ENCODE peak calls at places on chromosomes 16 and 17, in ten cellular contexts. One of them, this sample, is unnamed.

GRCh38 chr17:13759936-13760335 is 158.2 kb upstream of the HS3ST3A1 start:
- DNase-seq in activated CD8-positive, alpha-beta memory T cell treated with anti-CD3 and anti-CD28 coated beads for 1 hour: no peak
- DNase-seq in GM13976: no peak
- DNase-seq in upper lobe of right lung: no peak
- DNase-seq in stimulated activated CD4-positive, alpha-beta T cell treated with anti-CD3 and anti-CD28 coated beads, Interleukin-12 subunit alpha, Interleukin-12 subunit beta, amount 100 ng/mL, for 4 hours: no peak
- DNase-seq in CD8-positive, alpha-beta memory T cell: no peak
- DNase-seq in glutamatergic neuron: no peak
- DNase-seq in NCI-H2029 treated with DMSO at 0.1 percent for 48 hours: no peak
- DNase-seq in sigmoid colon: no peak
- DNase-seq in HFF-Myc: no peak
- DNase-seq in this sample: no peak

GRCh38 chr16:86874141-86874540 is 295.8 kb downstream of the FOXL1 start:
- DNase-seq in activated CD8-positive, alpha-beta memory T cell treated with anti-CD3 and anti-CD28 coated beads for 1 hour: no peak
- DNase-seq in GM13976: peak
- DNase-seq in upper lobe of right lung: no peak
- DNase-seq in stimulated activated CD4-positive, alpha-beta T cell treated with anti-CD3 and anti-CD28 coated beads, Interleukin-12 subunit alpha, Interleukin-12 subunit beta, amount 100 ng/mL, for 4 hours: peak
- DNase-seq in CD8-positive, alpha-beta memory T cell: no peak
- DNase-seq in glutamatergic neuron: no peak
- DNase-seq in NCI-H2029 treated with DMSO at 0.1 percent for 48 hours: no peak
- DNase-seq in sigmoid colon: no peak
- DNase-seq in HFF-Myc: no peak
- DNase-seq in this sample: no peak

GRCh38 chr16:22915003-22915402 is 101.0 kb downstream of the HS3ST2 start:
- DNase-seq in activated CD8-positive, alpha-beta memory T cell treated with anti-CD3 and anti-CD28 coated beads for 1 hour: no peak
- DNase-seq in GM13976: no peak
- DNase-seq in upper lobe of right lung: no peak
- DNase-seq in stimulated activated CD4-positive, alpha-beta T cell treated with anti-CD3 and anti-CD28 coated beads, Interleukin-12 subunit alpha, Interleukin-12 subunit beta, amount 100 ng/mL, for 4 hours: no peak
- DNase-seq in CD8-positive, alpha-beta memory T cell: no peak
- DNase-seq in glutamatergic neuron: no peak
- DNase-seq in NCI-H2029 treated with DMSO at 0.1 percent for 48 hours: no peak
- DNase-seq in sigmoid colon: no peak
- DNase-seq in HFF-Myc: no peak
- DNase-seq in this sample: no peak

GRCh38 chr16:20280259-20280658 is 47.1 kb downstream of the GP2 start:
- DNase-seq in activated CD8-positive, alpha-beta memory T cell treated with anti-CD3 and anti-CD28 coated beads for 1 hour: no peak
- DNase-seq in GM13976: no peak
- DNase-seq in upper lobe of right lung: no peak
- DNase-seq in stimulated activated CD4-positive, alpha-beta T cell treated with anti-CD3 and anti-CD28 coated beads, Interleukin-12 subunit alpha, Interleukin-12 subunit beta, amount 100 ng/mL, for 4 hours: no peak
- DNase-seq in CD8-positive, alpha-beta memory T cell: no peak
- DNase-seq in glutamatergic neuron: no peak
- DNase-seq in NCI-H2029 treated with DMSO at 0.1 percent for 48 hours: no peak
- DNase-seq in sigmoid colon: no peak
- DNase-seq in HFF-Myc: no peak
- DNase-seq in this sample: no peak

GRCh38 chr17:38453951-38454421 is 25.7 kb downstream of the ARHGAP23 start:
- DNase-seq in activated CD8-positive, alpha-beta memory T cell treated with anti-CD3 and anti-CD28 coated beads for 1 hour: no peak
- DNase-seq in GM13976: no peak
- DNase-seq in upper lobe of right lung: no peak
- DNase-seq in stimulated activated CD4-positive, alpha-beta T cell treated with anti-CD3 and anti-CD28 coated beads, Interleukin-12 subunit alpha, Interleukin-12 subunit beta, amount 100 ng/mL, for 4 hours: no peak
- DNase-seq in CD8-positive, alpha-beta memory T cell: no peak
- DNase-seq in glutamatergic neuron: no peak
- DNase-seq in NCI-H2029 treated with DMSO at 0.1 percent for 48 hours: no peak
- DNase-seq in sigmoid colon: no peak
- DNase-seq in HFF-Myc: no peak
- DNase-seq in this sample: no peak

GRCh38 chr16:21994856-21995465 is 6.0 kb downstream of the PDZD9 start:
- DNase-seq in activated CD8-positive, alpha-beta memory T cell treated with anti-CD3 and anti-CD28 coated beads for 1 hour: no peak
- DNase-seq in GM13976: no peak
- DNase-seq in upper lobe of right lung: no peak
- DNase-seq in stimulated activated CD4-positive, alpha-beta T cell treated with anti-CD3 and anti-CD28 coated beads, Interleukin-12 subunit alpha, Interleukin-12 subunit beta, amount 100 ng/mL, for 4 hours: no peak
- DNase-seq in CD8-positive, alpha-beta memory T cell: no peak
- DNase-seq in glutamatergic neuron: no peak
- DNase-seq in NCI-H2029 treated with DMSO at 0.1 percent for 48 hours: no peak
- DNase-seq in sigmoid colon: no peak
- DNase-seq in HFF-Myc: no peak
- DNase-seq in this sample: no peak

GRCh38 chr17:13135496-13135895 is 117.7 kb upstream of the ELAC2 start:
- DNase-seq in activated CD8-positive, alpha-beta memory T cell treated with anti-CD3 and anti-CD28 coated beads for 1 hour: no peak
- DNase-seq in GM13976: no peak
- DNase-seq in upper lobe of right lung: no peak
- DNase-seq in stimulated activated CD4-positive, alpha-beta T cell treated with anti-CD3 and anti-CD28 coated beads, Interleukin-12 subunit alpha, Interleukin-12 subunit beta, amount 100 ng/mL, for 4 hours: no peak
- DNase-seq in CD8-positive, alpha-beta memory T cell: no peak
- DNase-seq in glutamatergic neuron: no peak
- DNase-seq in NCI-H2029 treated with DMSO at 0.1 percent for 48 hours: no peak
- DNase-seq in sigmoid colon: no peak
- DNase-seq in HFF-Myc: no peak
- DNase-seq in this sample: no peak

GRCh38 chr17:79125503-79125902 is 50.9 kb downstream of the ENGASE start:
- DNase-seq in activated CD8-positive, alpha-beta memory T cell treated with anti-CD3 and anti-CD28 coated beads for 1 hour: no peak
- DNase-seq in GM13976: no peak
- DNase-seq in upper lobe of right lung: no peak
- DNase-seq in stimulated activated CD4-positive, alpha-beta T cell treated with anti-CD3 and anti-CD28 coated beads, Interleukin-12 subunit alpha, Interleukin-12 subunit beta, amount 100 ng/mL, for 4 hours: no peak
- DNase-seq in CD8-positive, alpha-beta memory T cell: no peak
- DNase-seq in glutamatergic neuron: no peak
- DNase-seq in NCI-H2029 treated with DMSO at 0.1 percent for 48 hours: no peak
- DNase-seq in sigmoid colon: no peak
- DNase-seq in HFF-Myc: no peak
- DNase-seq in this sample: no peak

GRCh38 chr17:46851029-46851741 is at the start of gene WNT9B:
- DNase-seq in activated CD8-positive, alpha-beta memory T cell treated with anti-CD3 and anti-CD28 coated beads for 1 hour: no peak
- DNase-seq in GM13976: peak
- DNase-seq in upper lobe of right lung: no peak
- DNase-seq in stimulated activated CD4-positive, alpha-beta T cell treated with anti-CD3 and anti-CD28 coated beads, Interleukin-12 subunit alpha, Interleukin-12 subunit beta, amount 100 ng/mL, for 4 hours: peak
- DNase-seq in CD8-positive, alpha-beta memory T cell: no peak
- DNase-seq in glutamatergic neuron: peak
- DNase-seq in NCI-H2029 treated with DMSO at 0.1 percent for 48 hours: no peak
- DNase-seq in sigmoid colon: no peak
- DNase-seq in HFF-Myc: no peak
- DNase-seq in this sample: peak

GRCh38 chr16:89065445-89065795 is 28.2 kb upstream of the ACSF3 start:
- DNase-seq in activated CD8-positive, alpha-beta memory T cell treated with anti-CD3 and anti-CD28 coated beads for 1 hour: no peak
- DNase-seq in GM13976: no peak
- DNase-seq in upper lobe of right lung: no peak
- DNase-seq in stimulated activated CD4-positive, alpha-beta T cell treated with anti-CD3 and anti-CD28 coated beads, Interleukin-12 subunit alpha, Interleukin-12 subunit beta, amount 100 ng/mL, for 4 hours: no peak
- DNase-seq in CD8-positive, alpha-beta memory T cell: no peak
- DNase-seq in glutamatergic neuron: no peak
- DNase-seq in NCI-H2029 treated with DMSO at 0.1 percent for 48 hours: no peak
- DNase-seq in sigmoid colon: no peak
- DNase-seq in HFF-Myc: no peak
- DNase-seq in this sample: no peak

GRCh38 chr16:3949287-3949686 is 68.8 kb upstream of the CREBBP start:
- DNase-seq in activated CD8-positive, alpha-beta memory T cell treated with anti-CD3 and anti-CD28 coated beads for 1 hour: no peak
- DNase-seq in GM13976: no peak
- DNase-seq in upper lobe of right lung: peak
- DNase-seq in stimulated activated CD4-positive, alpha-beta T cell treated with anti-CD3 and anti-CD28 coated beads, Interleukin-12 subunit alpha, Interleukin-12 subunit beta, amount 100 ng/mL, for 4 hours: no peak
- DNase-seq in CD8-positive, alpha-beta memory T cell: no peak
- DNase-seq in glutamatergic neuron: peak
- DNase-seq in NCI-H2029 treated with DMSO at 0.1 percent for 48 hours: no peak
- DNase-seq in sigmoid colon: peak
- DNase-seq in HFF-Myc: no peak
- DNase-seq in this sample: no peak

GRCh38 chr17:61474934-61475333 is 22.7 kb downstream of the TBX4 start:
- DNase-seq in activated CD8-positive, alpha-beta memory T cell treated with anti-CD3 and anti-CD28 coated beads for 1 hour: no peak
- DNase-seq in GM13976: no peak
- DNase-seq in upper lobe of right lung: peak
- DNase-seq in stimulated activated CD4-positive, alpha-beta T cell treated with anti-CD3 and anti-CD28 coated beads, Interleukin-12 subunit alpha, Interleukin-12 subunit beta, amount 100 ng/mL, for 4 hours: no peak
- DNase-seq in CD8-positive, alpha-beta memory T cell: no peak
- DNase-seq in glutamatergic neuron: no peak
- DNase-seq in NCI-H2029 treated with DMSO at 0.1 percent for 48 hours: no peak
- DNase-seq in sigmoid colon: no peak
- DNase-seq in HFF-Myc: no peak
- DNase-seq in this sample: no peak

GRCh38 chr16:56551796-56552738 is 12.8 kb upstream of the MT4 start:
- DNase-seq in activated CD8-positive, alpha-beta memory T cell treated with anti-CD3 and anti-CD28 coated beads for 1 hour: no peak
- DNase-seq in GM13976: no peak
- DNase-seq in upper lobe of right lung: no peak
- DNase-seq in stimulated activated CD4-positive, alpha-beta T cell treated with anti-CD3 and anti-CD28 coated beads, Interleukin-12 subunit alpha, Interleukin-12 subunit beta, amount 100 ng/mL, for 4 hours: no peak
- DNase-seq in CD8-positive, alpha-beta memory T cell: no peak
- DNase-seq in glutamatergic neuron: no peak
- DNase-seq in NCI-H2029 treated with DMSO at 0.1 percent for 48 hours: no peak
- DNase-seq in sigmoid colon: peak
- DNase-seq in HFF-Myc: no peak
- DNase-seq in this sample: no peak

GRCh38 chr17:77662796-77663195 is 295.7 kb upstream of the TNRC6C start:
- DNase-seq in activated CD8-positive, alpha-beta memory T cell treated with anti-CD3 and anti-CD28 coated beads for 1 hour: no peak
- DNase-seq in GM13976: no peak
- DNase-seq in upper lobe of right lung: peak
- DNase-seq in stimulated activated CD4-positive, alpha-beta T cell treated with anti-CD3 and anti-CD28 coated beads, Interleukin-12 subunit alpha, Interleukin-12 subunit beta, amount 100 ng/mL, for 4 hours: no peak
- DNase-seq in CD8-positive, alpha-beta memory T cell: no peak
- DNase-seq in glutamatergic neuron: no peak
- DNase-seq in NCI-H2029 treated with DMSO at 0.1 percent for 48 hours: no peak
- DNase-seq in sigmoid colon: peak
- DNase-seq in HFF-Myc: no peak
- DNase-seq in this sample: no peak

GRCh38 chr17:3843935-3844516 is 2.0 kb downstream of the NCBP3 start:
- DNase-seq in activated CD8-positive, alpha-beta memory T cell treated with anti-CD3 and anti-CD28 coated beads for 1 hour: peak
- DNase-seq in GM13976: peak
- DNase-seq in upper lobe of right lung: no peak
- DNase-seq in stimulated activated CD4-positive, alpha-beta T cell treated with anti-CD3 and anti-CD28 coated beads, Interleukin-12 subunit alpha, Interleukin-12 subunit beta, amount 100 ng/mL, for 4 hours: peak
- DNase-seq in CD8-positive, alpha-beta memory T cell: no peak
- DNase-seq in glutamatergic neuron: peak
- DNase-seq in NCI-H2029 treated with DMSO at 0.1 percent for 48 hours: no peak
- DNase-seq in sigmoid colon: no peak
- DNase-seq in HFF-Myc: no peak
- DNase-seq in this sample: peak

GRCh38 chr16:15949210-15950166 is at the start of gene ABCC1:
- DNase-seq in activated CD8-positive, alpha-beta memory T cell treated with anti-CD3 and anti-CD28 coated beads for 1 hour: peak
- DNase-seq in GM13976: peak
- DNase-seq in upper lobe of right lung: peak
- DNase-seq in stimulated activated CD4-positive, alpha-beta T cell treated with anti-CD3 and anti-CD28 coated beads, Interleukin-12 subunit alpha, Interleukin-12 subunit beta, amount 100 ng/mL, for 4 hours: peak
- DNase-seq in CD8-positive, alpha-beta memory T cell: peak
- DNase-seq in glutamatergic neuron: peak
- DNase-seq in NCI-H2029 treated with DMSO at 0.1 percent for 48 hours: no peak
- DNase-seq in sigmoid colon: no peak
- DNase-seq in HFF-Myc: no peak
- DNase-seq in this sample: peak

GRCh38 chr17:596763-597644 is 117.6 kb downstream of the VPS53 start:
- DNase-seq in activated CD8-positive, alpha-beta memory T cell treated with anti-CD3 and anti-CD28 coated beads for 1 hour: no peak
- DNase-seq in GM13976: peak
- DNase-seq in upper lobe of right lung: no peak
- DNase-seq in stimulated activated CD4-positive, alpha-beta T cell treated with anti-CD3 and anti-CD28 coated beads, Interleukin-12 subunit alpha, Interleukin-12 subunit beta, amount 100 ng/mL, for 4 hours: peak
- DNase-seq in CD8-positive, alpha-beta memory T cell: no peak
- DNase-seq in glutamatergic neuron: no peak
- DNase-seq in NCI-H2029 treated with DMSO at 0.1 percent for 48 hours: no peak
- DNase-seq in sigmoid colon: no peak
- DNase-seq in HFF-Myc: no peak
- DNase-seq in this sample: no peak

GRCh38 chr16:75235721-75236193 is 15.7 kb downstream of the BCAR1 start:
- DNase-seq in activated CD8-positive, alpha-beta memory T cell treated with anti-CD3 and anti-CD28 coated beads for 1 hour: no peak
- DNase-seq in GM13976: no peak
- DNase-seq in upper lobe of right lung: no peak
- DNase-seq in stimulated activated CD4-positive, alpha-beta T cell treated with anti-CD3 and anti-CD28 coated beads, Interleukin-12 subunit alpha, Interleukin-12 subunit beta, amount 100 ng/mL, for 4 hours: no peak
- DNase-seq in CD8-positive, alpha-beta memory T cell: no peak
- DNase-seq in glutamatergic neuron: no peak
- DNase-seq in NCI-H2029 treated with DMSO at 0.1 percent for 48 hours: no peak
- DNase-seq in sigmoid colon: peak
- DNase-seq in HFF-Myc: no peak
- DNase-seq in this sample: no peak

GRCh38 chr16:15907863-15908478 is 19.6 kb upstream of the CEP20 start:
- DNase-seq in activated CD8-positive, alpha-beta memory T cell treated with anti-CD3 and anti-CD28 coated beads for 1 hour: no peak
- DNase-seq in GM13976: peak
- DNase-seq in upper lobe of right lung: no peak
- DNase-seq in stimulated activated CD4-positive, alpha-beta T cell treated with anti-CD3 and anti-CD28 coated beads, Interleukin-12 subunit alpha, Interleukin-12 subunit beta, amount 100 ng/mL, for 4 hours: no peak
- DNase-seq in CD8-positive, alpha-beta memory T cell: peak
- DNase-seq in glutamatergic neuron: no peak
- DNase-seq in NCI-H2029 treated with DMSO at 0.1 percent for 48 hours: peak
- DNase-seq in sigmoid colon: peak
- DNase-seq in HFF-Myc: no peak
- DNase-seq in this sample: no peak

GRCh38 chr17:40558651-40559015 is 6.6 kb downstream of the CCR7 start:
- DNase-seq in activated CD8-positive, alpha-beta memory T cell treated with anti-CD3 and anti-CD28 coated beads for 1 hour: no peak
- DNase-seq in GM13976: no peak
- DNase-seq in upper lobe of right lung: no peak
- DNase-seq in stimulated activated CD4-positive, alpha-beta T cell treated with anti-CD3 and anti-CD28 coated beads, Interleukin-12 subunit alpha, Interleukin-12 subunit beta, amount 100 ng/mL, for 4 hours: no peak
- DNase-seq in CD8-positive, alpha-beta memory T cell: no peak
- DNase-seq in glutamatergic neuron: no peak
- DNase-seq in NCI-H2029 treated with DMSO at 0.1 percent for 48 hours: no peak
- DNase-seq in sigmoid colon: no peak
- DNase-seq in HFF-Myc: no peak
- DNase-seq in this sample: no peak

GRCh38 chr16:84220851-84221250 is 19.0 kb downstream of the KCNG4 start:
- DNase-seq in activated CD8-positive, alpha-beta memory T cell treated with anti-CD3 and anti-CD28 coated beads for 1 hour: no peak
- DNase-seq in GM13976: no peak
- DNase-seq in upper lobe of right lung: no peak
- DNase-seq in stimulated activated CD4-positive, alpha-beta T cell treated with anti-CD3 and anti-CD28 coated beads, Interleukin-12 subunit alpha, Interleukin-12 subunit beta, amount 100 ng/mL, for 4 hours: no peak
- DNase-seq in CD8-positive, alpha-beta memory T cell: no peak
- DNase-seq in glutamatergic neuron: no peak
- DNase-seq in NCI-H2029 treated with DMSO at 0.1 percent for 48 hours: no peak
- DNase-seq in sigmoid colon: no peak
- DNase-seq in HFF-Myc: no peak
- DNase-seq in this sample: no peak

GRCh38 chr16:81071816-81072215 is 5.2 kb downstream of the C16orf46 start:
- DNase-seq in activated CD8-positive, alpha-beta memory T cell treated with anti-CD3 and anti-CD28 coated beads for 1 hour: no peak
- DNase-seq in GM13976: no peak
- DNase-seq in upper lobe of right lung: no peak
- DNase-seq in stimulated activated CD4-positive, alpha-beta T cell treated with anti-CD3 and anti-CD28 coated beads, Interleukin-12 subunit alpha, Interleukin-12 subunit beta, amount 100 ng/mL, for 4 hours: no peak
- DNase-seq in CD8-positive, alpha-beta memory T cell: no peak
- DNase-seq in glutamatergic neuron: no peak
- DNase-seq in NCI-H2029 treated with DMSO at 0.1 percent for 48 hours: no peak
- DNase-seq in sigmoid colon: no peak
- DNase-seq in HFF-Myc: no peak
- DNase-seq in this sample: no peak

This sample was measured in stimulated activated naive CD4-positive, alpha-beta T cell.